ENCODE peak calls at places on chromosomes 4 and X, in six cellular contexts. C is progenitor cell of endocrine pancreas, L is fibroblast of mammary gland, I is OCI-LY7, R is AG04449, Q is heart right ventricle. J is an unnamed sample.

GRCh38 chr4:121791481-121791880 is 9.6 kb upstream of the EXOSC9 start:
- DNase-seq in C (no peak), L (peak), I (no peak), R (peak), Q (no peak), J (peak)

GRCh38 chr4:183635333-183635732 is 23.7 kb downstream of the RWDD4 start:
- DNase-seq in C (no peak), L (no peak), I (no peak), R (no peak), Q (no peak), J (no peak)

GRCh38 chr4:7806080-7806630 is 133.5 kb downstream of the AFAP1 start:
- DNase-seq in C (no peak), L (peak), I (no peak), R (no peak), Q (peak), J (no peak)

GRCh38 chrX:38008658-38009057 is 2.3 kb downstream of the SYTL5 start:
- DNase-seq in C (no peak), L (no peak), I (no peak), R (no peak), Q (no peak), J (no peak)

GRCh38 chr4:47462799-47463234 is 685 bp downstream of the COMMD8 start:
- DNase-seq in C (no peak), L (peak), I (peak), R (no peak), Q (no peak), J (no peak)

GRCh38 chrX:13223868-13224555 is 95.8 kb downstream of the ATXN3L start:
- DNase-seq in C (no peak), L (peak), I (no peak), R (no peak), Q (peak), J (peak)

GRCh38 chrX:28108186-28108945 is 127.1 kb upstream of the DCAF8L1 start:
- DNase-seq in C (no peak), L (no peak), I (no peak), R (no peak), Q (no peak), J (no peak)

GRCh38 chrX:49284212-49284611 is 14.6 kb downstream of the PPP1R3F start:
- DNase-seq in C (no peak), L (no peak), I (no peak), R (no peak), Q (no peak), J (no peak)

GRCh38 chr4:96183630-96184029 is 343.7 kb downstream of the PDHA2 start:
- DNase-seq in C (no peak), L (no peak), I (no peak), R (no peak), Q (no peak), J (no peak)

DNA sequence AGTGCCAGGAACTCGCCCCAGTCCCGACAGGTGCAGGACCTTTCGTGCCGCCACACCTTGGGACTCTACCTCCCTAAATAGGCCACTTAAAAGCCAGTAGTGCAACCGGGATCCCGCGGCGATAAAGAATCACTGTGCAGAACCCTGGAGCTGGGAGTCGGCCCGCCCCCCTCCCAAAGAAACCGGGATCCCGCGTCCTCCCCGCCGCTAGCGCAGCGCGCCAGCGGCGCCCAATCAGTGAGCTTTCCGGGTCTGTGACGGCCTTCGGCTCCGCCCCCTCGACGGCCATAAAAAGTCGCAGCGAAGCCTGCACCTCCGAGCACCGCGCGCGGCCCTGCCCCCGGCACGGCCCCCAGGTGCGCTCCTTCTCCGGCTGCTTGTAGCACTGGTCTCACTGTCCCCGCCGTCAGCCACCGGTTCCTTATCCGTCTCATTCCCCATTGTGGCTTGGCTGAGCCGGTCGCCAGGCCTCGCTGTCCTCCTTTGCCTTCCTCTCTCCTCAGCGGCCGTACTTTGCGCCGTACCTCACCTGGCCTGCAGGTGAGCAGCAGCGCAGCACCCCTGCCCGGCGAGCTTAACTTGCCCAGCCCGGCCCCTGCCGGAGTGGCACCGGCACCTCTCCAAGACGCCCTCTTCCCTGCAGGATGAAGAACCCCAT is at the start of gene LRAT:
- DNase-seq in C (peak), L (peak), I (no peak), R (no peak), Q (no peak), J (no peak)
- TF ChIP-seq CTCF in C (peak), L (no peak), I (no peak), R (no peak), Q (no peak), J (no peak)

GRCh38 chr4:128384091-128384520 is 96.5 kb upstream of the PGRMC2 start:
- DNase-seq in C (no peak), L (no peak), I (no peak), R (peak), Q (no peak), J (peak)

GRCh38 chr4:128386761-128387599 is 99.4 kb upstream of the PGRMC2 start:
- DNase-seq in C (no peak), L (peak), I (no peak), R (peak), Q (peak), J (peak)

GRCh38 chr4:128385199-128385598 is 97.6 kb upstream of the PGRMC2 start:
- DNase-seq in C (no peak), L (no peak), I (no peak), R (no peak), Q (no peak), J (no peak)

GRCh38 chr4:128384765-128385164 is 97.2 kb upstream of the PGRMC2 start:
- DNase-seq in C (no peak), L (no peak), I (no peak), R (no peak), Q (no peak), J (no peak)

DNA sequence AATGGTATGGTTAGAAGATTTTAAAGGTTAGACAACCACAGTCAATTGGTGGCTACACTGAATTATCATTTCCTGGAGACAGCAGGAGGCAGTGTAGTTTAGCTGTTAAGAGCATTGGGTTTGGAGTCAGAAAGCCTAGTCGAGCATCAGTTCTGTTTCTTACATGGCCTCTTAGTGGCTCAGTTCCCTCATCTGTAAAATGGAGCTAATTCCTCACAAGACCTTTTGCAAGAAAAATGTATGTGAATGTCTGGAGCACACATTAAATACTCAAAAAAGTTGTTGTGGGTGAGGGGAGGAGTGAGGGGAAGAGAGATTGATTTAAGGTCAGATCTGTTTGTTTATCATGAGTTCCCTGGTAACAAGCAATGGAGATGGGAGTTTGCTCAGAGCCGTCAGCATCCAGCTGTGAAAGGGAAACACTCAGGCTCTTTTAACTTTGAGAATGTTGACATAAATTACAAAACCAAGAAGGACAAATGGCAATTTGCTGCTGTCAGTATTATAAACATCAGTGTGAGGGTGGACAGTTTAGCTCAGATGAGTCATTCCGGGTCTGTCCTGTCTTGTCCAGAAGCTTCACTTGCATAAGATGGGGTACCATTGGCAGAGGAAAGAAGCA is 98.2 kb upstream of the PGRMC2 start:
- DNase-seq in C (no peak), L (peak), I (no peak), R (no peak), Q (no peak), J (no peak)
- TF ChIP-seq CTCF in C (no peak), L (peak), I (no peak), R (no peak), Q (no peak), J (no peak)

GRCh38 chr4:6802626-6803025 is 20.1 kb downstream of the KIAA0232 start:
- DNase-seq in C (no peak), L (no peak), I (no peak), R (no peak), Q (no peak), J (no peak)
- TF ChIP-seq CTCF in C (no peak), L (no peak), I (no peak), R (no peak), Q (no peak), J (no peak)

DNA sequence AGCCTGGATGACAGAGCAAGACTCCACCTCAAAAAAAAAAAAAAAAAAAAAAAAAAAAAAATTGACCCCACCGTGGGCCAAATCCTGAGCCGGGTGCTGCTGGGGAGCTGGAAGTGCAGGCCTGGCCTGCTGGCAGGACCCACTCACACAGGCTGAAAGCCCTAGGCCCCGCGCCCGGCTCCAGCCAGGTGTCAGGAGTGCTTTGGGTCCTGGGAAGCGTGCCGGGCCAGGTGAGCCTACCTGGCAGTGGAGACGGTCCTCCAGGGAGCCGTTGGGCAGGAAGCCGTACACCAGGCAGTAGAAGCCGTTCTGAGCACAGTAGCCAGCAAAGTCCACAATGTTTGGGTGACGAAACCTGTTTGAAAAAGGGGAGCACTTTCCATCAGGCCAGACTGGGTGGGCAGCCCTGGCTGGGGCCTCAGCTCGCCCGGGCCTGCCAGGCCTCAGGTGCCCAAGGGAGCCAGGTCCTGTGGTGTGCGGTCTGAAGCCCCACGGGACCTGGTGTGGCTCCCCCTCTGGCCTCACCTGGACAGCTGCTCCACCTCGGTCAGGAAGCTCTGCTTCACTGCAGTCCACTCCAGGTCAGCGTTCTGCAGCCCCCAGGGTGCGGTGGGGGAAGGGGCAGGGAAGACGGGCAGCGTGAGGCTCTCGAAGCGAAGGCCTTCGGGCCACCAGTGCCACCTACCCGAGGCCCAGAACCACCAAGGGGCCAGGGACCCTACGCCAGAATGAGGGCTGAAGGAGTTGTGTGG is 1.8 kb downstream of the IRAK1 start:
- DNase-seq in C (no peak), L (no peak), I (no peak), R (no peak), Q (no peak), J (no peak)
- TF ChIP-seq CTCF in C (no peak), L (no peak), I (no peak), R (no peak), Q (no peak), J (no peak)

J was measured in AG09309.